ENCODE peak calls at places on chromosomes 16 and 17, in seven cellular contexts. J is IMR-90, O is mesenchymal stem cell, G is neuronal stem cell, A is H1, P is H9, L is mesendoderm. C is an unnamed sample.

GRCh38 chr16:88928405-88929375 is 48.3 kb downstream of the CBFA2T3 start:
- DNase-seq in L (no peak), G (no peak), A (no peak), O (no peak), J (no peak), P (no peak), C (no peak)

GRCh38 chr17:79969906-79970305 is 65.8 kb downstream of the TBC1D16 start:
- DNase-seq in G (no peak), O (no peak), A (no peak), L (no peak), P (no peak), J (no peak), C (no peak)

GRCh38 chr16:5006348-5007193 is 27.2 kb downstream of the NAGPA start:
- DNase-seq in J (no peak), A (no peak), L (no peak), P (no peak), O (no peak), G (no peak), C (no peak)

GRCh38 chr17:72515291-72516065 is 394.7 kb downstream of the SOX9 start:
- DNase-seq in J (peak), A (no peak), O (no peak), L (peak), G (no peak), P (no peak), C (no peak)

GRCh38 chr16:57071840-57072541 is 20.4 kb upstream of the CPNE2 start:
- DNase-seq in A (no peak), J (peak), G (no peak), L (no peak), P (no peak), O (peak), C (no peak)

GRCh38 chr16:85983606-85984005 is 84.6 kb downstream of the IRF8 start:
- DNase-seq in G (no peak), A (no peak), O (no peak), P (no peak), L (no peak), J (no peak), C (no peak)

GRCh38 chr17:78137392-78138203 is 7.0 kb downstream of the TMC8 start:
- DNase-seq in G (no peak), P (peak), J (no peak), O (no peak), L (peak), A (peak), C (no peak)

GRCh38 chr17:35748323-35748960 is 4.6 kb downstream of the GAS2L2 start:
- DNase-seq in G (no peak), L (no peak), J (no peak), O (no peak), P (no peak), A (no peak), C (no peak)

GRCh38 chr16:68040506-68041288 is 17.6 kb downstream of the DUS2 start:
- DNase-seq in A (peak), G (peak), P (peak), J (peak), O (peak), L (peak), C (peak)

GRCh38 chr16:85347213-85347591 is 234.9 kb upstream of the CIBAR2 start:
- DNase-seq in L (peak), P (peak), A (peak), G (no peak), O (peak), J (no peak), C (peak)

GRCh38 chr16:14585287-14585686 is 44.8 kb downstream of the PARN start:
- DNase-seq in L (no peak), P (no peak), A (no peak), J (no peak), G (no peak), O (no peak), C (no peak)

GRCh38 chr17:15171433-15172047 is 93.6 kb downstream of the PMP22 start:
- DNase-seq in G (peak), J (peak), L (peak), A (peak), P (peak), O (peak), C (peak)

GRCh38 chr16:87318158-87318644 is 1.0 kb upstream of the C16orf95 start:
- DNase-seq in P (no peak), O (peak), G (no peak), L (peak), J (peak), A (no peak), C (no peak)

GRCh38 chr16:11601911-11602310 is 15.2 kb upstream of the LITAF start:
- DNase-seq in O (no peak), P (no peak), G (no peak), L (no peak), J (no peak), A (no peak), C (no peak)

GRCh38 chr16:58733671-58734458 is at the start of gene GOT2:
- DNase-seq in J (peak), O (peak), L (peak), A (peak), G (peak), P (peak), C (peak)

GRCh38 chr17:29145289-29146058 is 34.7 kb downstream of the MYO18A start:
- DNase-seq in O (peak), G (no peak), L (peak), J (peak), A (no peak), P (peak), C (peak)

GRCh38 chr17:27379863-27380533 is 76.2 kb upstream of the KSR1 start:
- DNase-seq in A (no peak), L (no peak), O (no peak), G (peak), J (peak), P (no peak), C (no peak)

GRCh38 chr16:71406724-71407123 is 35.1 kb downstream of the TLE7 start:
- DNase-seq in L (no peak), A (no peak), O (no peak), J (no peak), P (no peak), G (no peak), C (no peak)

GRCh38 chr16:66170989-66171388 is 195.5 kb upstream of the CDH5 start:
- DNase-seq in P (no peak), A (no peak), J (no peak), L (no peak), O (no peak), G (no peak), C (no peak)

GRCh38 chr17:83191388-83192160 is 112.2 kb downstream of the METRNL start:
- DNase-seq in J (no peak), G (no peak), A (no peak), L (no peak), P (no peak), O (no peak), C (no peak)

GRCh38 chr16:20799599-20799998 is 6.7 kb downstream of the ERI2 start:
- DNase-seq in L (no peak), G (no peak), P (no peak), O (peak), J (peak), A (no peak), C (no peak)

GRCh38 chr17:13036776-13037175 is 18.9 kb upstream of the ELAC2 start:
- DNase-seq in O (no peak), P (no peak), J (peak), A (no peak), G (no peak), L (no peak), C (no peak)

GRCh38 chr16:73572135-73572534 is 524.2 kb upstream of the ZFHX3 start:
- DNase-seq in P (no peak), G (no peak), L (peak), J (no peak), O (no peak), A (no peak), C (no peak)

GRCh38 chr16:8866118-8866883 is 2.5 kb downstream of the CARHSP1 start:
- DNase-seq in J (no peak), L (peak), P (peak), A (peak), G (peak), O (peak), C (no peak)

GRCh38 chr16:58176608-58177346 is 21.1 kb downstream of the CSNK2A2 start:
- DNase-seq in P (no peak), A (no peak), G (no peak), J (no peak), O (no peak), L (no peak), C (no peak)

GRCh38 chr16:64416232-64417010 is 705.4 kb downstream of the CDH11 start:
- DNase-seq in P (no peak), J (peak), G (no peak), L (no peak), A (no peak), O (peak), C (peak)

GRCh38 chr17:73840829-73841228 is 196.6 kb upstream of the SDK2 start:
- DNase-seq in A (no peak), L (no peak), O (no peak), G (no peak), J (no peak), P (no peak), C (no peak)

GRCh38 chr17:7557825-7558543 is 566 bp upstream of the TNFSF13 start:
- DNase-seq in P (peak), O (no peak), G (no peak), L (peak), A (peak), J (peak), C (no peak)

GRCh38 chr16:87956771-87957279 is 5.6 kb downstream of the BANP start:
- DNase-seq in J (peak), P (no peak), L (peak), O (peak), G (no peak), A (no peak), C (peak)

GRCh38 chr17:79994602-79995001 is 41.1 kb downstream of the TBC1D16 start:
- DNase-seq in O (no peak), G (no peak), P (no peak), J (no peak), A (no peak), L (no peak), C (no peak)

GRCh38 chr16:84598391-84598750 is 19.5 kb downstream of the COTL1 start:
- DNase-seq in P (no peak), G (no peak), J (no peak), O (no peak), A (no peak), L (no peak), C (no peak)

GRCh38 chr16:70151941-70152509 is 21.6 kb upstream of the CLEC18C start:
- DNase-seq in J (no peak), G (no peak), P (no peak), L (no peak), O (no peak), A (no peak), C (no peak)

GRCh38 chr17:40345161-40346034 is 19.1 kb downstream of the GJD3 start:
- DNase-seq in O (peak), A (peak), P (peak), G (peak), J (peak), L (peak), C (peak)

DNA sequence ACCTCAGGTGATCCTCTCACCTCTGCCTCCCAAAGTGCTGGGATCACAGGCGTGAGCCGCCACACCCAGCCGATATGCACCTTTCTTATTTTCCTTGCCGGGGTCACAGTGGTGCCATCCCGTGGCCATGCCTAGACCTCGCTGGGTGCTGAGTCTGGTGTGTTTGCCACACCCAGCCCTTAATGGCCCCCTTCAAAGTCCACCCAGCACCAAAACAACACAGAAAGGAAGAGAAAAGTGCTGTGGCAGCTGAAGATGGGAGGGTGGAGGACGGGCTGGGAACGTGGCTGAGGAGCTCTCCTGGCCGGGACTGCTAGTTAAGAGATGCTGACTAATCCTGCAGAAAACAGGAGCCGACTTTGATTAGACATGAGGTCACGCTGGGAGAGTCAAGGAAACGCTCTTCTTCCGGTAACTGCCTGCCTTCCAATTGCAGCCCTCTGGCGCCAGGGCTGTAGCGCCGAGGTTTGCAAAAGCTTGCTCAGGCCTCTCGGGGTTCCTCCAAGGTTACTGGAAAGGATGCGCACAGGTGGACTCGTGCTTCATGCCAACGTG is 10.9 kb downstream of the SLC43A2 start:
- DNase-seq in P (no peak), J (peak), L (peak), G (no peak), A (no peak), O (peak), C (peak)
- H3K18ac ChIP-seq in P (no peak), J (no peak), L (no peak), G (no peak), A (no peak), O (peak), C (no peak)

DNA sequence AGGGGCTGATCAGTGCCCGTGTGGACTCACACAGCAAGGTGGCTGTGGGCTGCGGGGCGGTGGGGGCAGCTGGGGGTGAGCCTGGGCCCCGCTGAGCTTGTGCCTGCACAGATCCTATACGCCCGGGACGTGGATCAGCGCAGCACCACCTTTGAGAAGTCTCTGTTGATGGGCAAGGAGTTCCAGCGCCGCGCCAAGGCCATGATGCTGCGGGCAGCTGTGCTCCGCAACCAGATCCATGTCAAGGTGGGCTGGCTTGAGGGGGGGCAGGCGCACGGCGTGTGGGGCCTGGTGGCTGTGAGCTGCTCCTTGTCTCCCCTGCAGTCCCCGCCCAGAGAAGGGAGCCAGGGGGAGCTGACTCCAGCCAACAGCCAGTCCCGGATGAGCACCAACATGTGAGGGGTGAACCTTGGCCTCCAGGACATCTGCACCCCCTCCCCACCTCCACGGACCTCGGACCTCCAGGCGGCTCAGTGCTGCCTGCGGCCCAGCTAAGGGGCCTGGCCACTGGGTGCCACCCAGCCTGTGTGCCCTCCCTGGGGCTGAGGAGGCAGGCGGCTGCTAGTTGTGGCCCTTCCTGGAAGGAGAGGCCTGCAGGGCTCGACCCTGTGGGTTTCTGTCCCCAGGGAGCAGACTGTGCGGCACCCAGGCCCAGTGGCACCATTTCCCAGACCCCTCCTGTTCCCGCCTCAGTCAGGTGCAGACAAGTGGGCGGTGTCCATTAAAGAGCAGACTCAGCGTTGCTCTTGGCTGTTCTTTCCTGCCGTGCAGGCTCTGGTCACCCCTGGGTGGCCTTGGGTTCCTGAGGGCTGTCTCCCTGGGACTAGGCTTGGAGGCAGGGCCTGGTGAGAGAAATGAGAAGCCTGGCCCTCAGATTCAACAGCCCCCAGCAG is 5.3 kb downstream of the GPS1 start:
- DNase-seq in O (no peak), A (no peak), P (no peak), G (no peak), L (no peak), J (no peak), C (no peak)
- H3K18ac ChIP-seq in O (no peak), A (no peak), P (no peak), G (no peak), L (no peak), J (no peak), C (no peak)

GRCh38 chr17:45965741-45966140 is 33.3 kb upstream of the STH start:
- DNase-seq in O (no peak), G (no peak), A (no peak), L (no peak), J (no peak), P (no peak), C (no peak)
- H3K18ac ChIP-seq in O (no peak), G (no peak), A (no peak), L (no peak), J (no peak), P (no peak), C (no peak)

DNA sequence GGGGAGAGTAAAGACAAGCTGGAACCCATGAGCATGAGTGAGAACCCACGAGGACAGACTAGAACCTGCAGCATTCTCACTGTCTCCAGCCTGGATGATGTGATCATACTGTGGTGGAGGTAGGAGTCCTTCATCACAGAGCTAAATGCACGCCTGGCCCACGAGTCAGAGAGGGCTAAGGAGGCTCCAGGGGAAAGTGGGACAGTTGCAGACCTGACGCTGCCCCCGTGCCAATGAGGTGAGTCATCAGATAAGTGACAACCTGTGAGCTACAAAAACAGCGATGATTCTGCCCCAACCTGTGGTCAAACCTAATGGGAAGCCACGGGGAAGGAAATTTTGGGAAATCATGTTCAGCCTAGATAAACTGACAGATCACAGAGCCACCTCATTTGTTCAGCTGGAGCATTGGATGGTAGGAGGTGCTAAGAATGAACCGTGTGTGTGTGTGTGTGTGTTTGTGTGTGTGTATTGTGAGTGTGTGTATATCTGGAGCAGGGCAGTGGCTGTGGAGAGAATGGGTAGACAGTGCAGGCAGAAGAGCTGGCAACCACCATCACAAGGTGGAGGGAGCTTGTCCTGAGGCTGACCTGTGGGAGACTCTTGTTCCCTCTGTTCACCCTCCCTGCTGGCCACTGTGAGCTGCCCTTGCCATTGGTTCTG is 131.8 kb downstream of the UTP18 start:
- DNase-seq in J (no peak), L (peak), G (no peak), P (peak), A (no peak), O (no peak), C (no peak)
- H3K18ac ChIP-seq in J (no peak), L (no peak), G (no peak), P (no peak), A (no peak), O (no peak), C (no peak)

DNA sequence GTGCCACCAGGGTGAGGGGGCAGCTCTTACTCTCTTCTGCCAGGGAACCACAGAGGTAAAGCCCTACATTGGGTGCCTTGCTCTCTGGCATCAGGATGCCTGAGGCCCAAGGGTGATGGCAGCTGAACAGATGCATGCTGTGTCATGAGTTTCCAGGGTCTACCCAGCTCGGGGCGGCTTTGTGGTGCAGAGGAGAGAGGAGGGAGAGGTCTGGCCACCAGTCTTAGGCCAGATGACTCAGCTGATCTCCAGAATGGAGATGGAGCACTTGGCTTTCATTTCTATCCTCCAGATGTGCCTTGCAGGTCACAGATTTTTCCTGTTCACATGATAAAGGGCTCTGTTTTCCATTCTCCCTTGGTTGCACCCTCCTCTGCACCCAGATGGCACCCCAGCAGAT is 23.6 kb upstream of the USP22 start:
- DNase-seq in J (no peak), O (no peak), A (no peak), L (no peak), G (no peak), P (no peak), C (no peak)
- H3K18ac ChIP-seq in J (no peak), O (peak), A (no peak), L (no peak), G (peak), P (no peak), C (no peak)

GRCh38 chr17:57086069-57086930 is 1.3 kb downstream of the AKAP1 start:
- DNase-seq in L (peak), A (peak), P (peak), J (peak), O (peak), G (peak), C (peak)

GRCh38 chr17:57088298-57088697 is 3.3 kb downstream of the AKAP1 start:
- DNase-seq in O (no peak), P (no peak), A (no peak), J (no peak), L (no peak), G (no peak), C (no peak)

GRCh38 chr17:57084361-57084801 is 665 bp upstream of the AKAP1 start:
- DNase-seq in L (no peak), A (no peak), O (no peak), P (no peak), G (no peak), J (peak), C (peak)

GRCh38 chr17:57085448-57086068 is 512 bp downstream of the AKAP1 start:
- DNase-seq in J (peak), O (peak), P (peak), L (peak), A (peak), G (peak), C (peak)

DNA sequence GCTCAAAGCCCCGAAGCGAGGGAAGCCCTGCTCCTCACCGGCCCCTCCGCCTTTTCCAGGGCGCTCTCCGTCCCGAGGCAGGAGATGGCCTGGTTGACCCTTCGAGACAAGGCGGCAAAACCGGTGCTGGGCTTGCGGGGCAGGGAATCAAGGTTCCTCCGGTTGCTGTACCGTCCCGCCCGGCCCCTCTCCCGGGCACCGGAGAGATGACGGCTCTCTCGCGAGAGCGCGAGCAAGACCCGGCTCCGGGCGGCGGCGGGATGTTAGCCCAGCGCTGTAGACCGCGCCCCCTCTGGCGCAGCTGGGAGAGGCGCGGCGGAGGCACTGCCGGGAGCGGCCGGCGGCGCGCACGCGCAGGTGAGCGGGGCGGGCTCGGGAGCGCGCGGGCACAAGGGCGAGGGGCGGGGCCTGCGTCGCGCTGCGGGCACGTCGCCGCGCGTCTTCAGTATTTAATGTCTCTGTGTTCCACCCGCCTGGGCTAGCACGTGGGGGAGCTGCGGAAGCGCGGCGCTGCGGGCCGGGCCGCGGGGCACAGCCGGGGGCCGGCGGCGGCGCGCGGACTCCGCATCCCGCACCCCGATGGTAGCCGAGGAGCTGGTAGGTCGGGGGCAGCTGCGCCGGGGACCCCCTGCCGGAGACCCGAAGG is at the start of gene AKAP1:
- DNase-seq in J (peak), L (peak), P (peak), A (peak), G (peak), O (peak), C (peak)
- H3K18ac ChIP-seq in J (peak), L (peak), P (peak), A (peak), G (peak), O (peak), C (peak)

GRCh38 chr17:42199411-42200011 is 5.2 kb upstream of the GHDC start:
- DNase-seq in L (no peak), A (no peak), J (no peak), O (no peak), P (no peak), G (no peak), C (no peak)
- H3K18ac ChIP-seq in L (no peak), A (no peak), J (no peak), O (no peak), P (no peak), G (no peak), C (no peak)

C was measured in trophoblast cell.